ENCODE peak calls at places on chromosome 10, in nine cellular contexts. M is transverse colon, E is cardiac fibroblast, O is endodermal cell, H is cardiac muscle cell, D is A549, A is mammary epithelial cell, I is left ventricle myocardium inferior, U is WERI-Rb-1. Y is an unnamed sample.
A peak's percentile ranks its signal among the peaks of the same experiment; 100 is the strongest.

GRCh38 chr10:73439055-73439454 is 5.7 kb upstream of the MSS51 start:
- DNase-seq in M (no peak), E (peak; percentile 59), O (no peak), H (no peak), D (no peak), A (peak; percentile 2), I (no peak), U (no peak), Y (no peak)

GRCh38 chr10:83922246-83922860 is 217.0 kb upstream of the GHITM start:
- DNase-seq in M (no peak), E (no peak), O (no peak), H (no peak), D (no peak), A (no peak), I (no peak), U (no peak), Y (no peak)

GRCh38 chr10:117568226-117568625 is 25.7 kb downstream of the EMX2 start:
- DNase-seq in M (no peak), E (no peak), O (no peak), H (no peak), D (no peak), A (no peak), I (no peak), U (no peak), Y (no peak)

GRCh38 chr10:129993621-129994020 is 29.5 kb upstream of the EBF3 start:
- DNase-seq in M (no peak), E (peak; percentile 11), O (no peak), H (no peak), D (no peak), A (peak; percentile 19), I (no peak), U (no peak), Y (no peak)

GRCh38 chr10:74925716-74926115 is 99.3 kb downstream of the KAT6B start:
- DNase-seq in M (no peak), E (no peak), O (no peak), H (no peak), D (no peak), A (no peak), I (no peak), U (no peak), Y (no peak)

GRCh38 chr10:48811461-48811860 is 126.8 kb downstream of the WDFY4 start:
- DNase-seq in M (no peak), E (peak; percentile 5), O (no peak), H (no peak), D (no peak), A (peak; percentile 49), I (no peak), U (no peak), Y (no peak)

GRCh38 chr10:4316166-4316810 is 509.7 kb upstream of the AKR1E2 start:
- DNase-seq in M (no peak), E (peak; percentile 89), O (no peak), H (no peak), D (no peak), A (peak; percentile 92), I (peak; percentile 34), U (peak; percentile 9), Y (peak; percentile 89)

GRCh38 chr10:86068532-86069337 is 297.9 kb downstream of the GRID1 start:
- DNase-seq in M (no peak), E (no peak), O (peak; percentile 45), H (no peak), D (no peak), A (no peak), I (no peak), U (no peak), Y (no peak)

GRCh38 chr10:8975535-8975934 is 921.0 kb downstream of the GATA3 start:
- DNase-seq in M (no peak), E (no peak), O (peak; percentile 49), H (no peak), D (no peak), A (peak; percentile 66), I (no peak), U (no peak), Y (no peak)

GRCh38 chr10:76583711-76584161 is 1053.9 kb downstream of the KCNMA1 start:
- DNase-seq in M (no peak), E (peak; percentile 96), O (no peak), H (peak; percentile 50), D (peak; percentile 38), A (peak; percentile 82), I (no peak), U (no peak), Y (peak; percentile 84)

GRCh38 chr10:119248681-119249080 is 41.3 kb downstream of the GRK5 start:
- DNase-seq in M (no peak), E (no peak), O (no peak), H (no peak), D (no peak), A (no peak), I (no peak), U (no peak), Y (no peak)

GRCh38 chr10:43076876-43077420 is at the start of gene RET:
- DNase-seq in M (peak; percentile 43), E (peak; percentile 9), O (peak; percentile 90), H (peak; percentile 44), D (peak; percentile 65), A (peak; percentile 40), I (peak; percentile 60), U (peak; percentile 22), Y (no peak)

GRCh38 chr10:372566-372965 is 237.3 kb downstream of the ZMYND11 start:
- DNase-seq in M (no peak), E (no peak), O (no peak), H (no peak), D (peak; percentile 6), A (no peak), I (no peak), U (no peak), Y (no peak)

GRCh38 chr10:103069453-103070331 is 123.4 kb downstream of the NT5C2 start:
- DNase-seq in M (peak; percentile 75), E (peak; percentile 66), O (peak; percentile 89), H (peak; percentile 78), D (peak; percentile 25), A (peak; percentile 48), I (peak; percentile 36), U (peak; percentile 64), Y (peak; percentile 61)

GRCh38 chr10:54905793-54906192 is 104.8 kb upstream of the PCDH15 start:
- DNase-seq in M (no peak), E (no peak), O (no peak), H (no peak), D (no peak), A (no peak), I (no peak), U (no peak), Y (peak; percentile 0)

GRCh38 chr10:96339383-96339782 is 19.4 kb downstream of the OPALIN start:
- DNase-seq in M (no peak), E (no peak), O (no peak), H (no peak), D (no peak), A (no peak), I (no peak), U (no peak), Y (no peak)

GRCh38 chr10:98323221-98324164 is 55.5 kb upstream of the LOXL4 start:
- DNase-seq in M (peak; percentile 29), E (peak; percentile 93), O (no peak), H (peak; percentile 34), D (no peak), A (peak; percentile 69), I (peak; percentile 74), U (no peak), Y (peak; percentile 88)

GRCh38 chr10:46253076-46254006 is 33.5 kb upstream of the ANTXRL start:
- DNase-seq in M (no peak), E (no peak), O (no peak), H (no peak), D (no peak), A (no peak), I (no peak), U (no peak), Y (no peak)

GRCh38 chr10:21808525-21808924 is 195.0 kb downstream of the DNAJC1 start:
- DNase-seq in M (no peak), E (no peak), O (no peak), H (no peak), D (no peak), A (no peak), I (no peak), U (no peak), Y (no peak)
- H3K4me3 ChIP-seq in M (no peak overlapping the region), E (no peak overlapping the region), O (no peak overlapping the region), H (no peak overlapping the region), D (no peak overlapping the region), A (no peak overlapping the region), I (no peak overlapping the region), U (no peak overlapping the region), Y (no peak overlapping the region)

GRCh38 chr10:71257292-71257997 is 45.1 kb downstream of the UNC5B start:
- DNase-seq in M (peak; percentile 59), E (no peak), O (no peak), H (no peak), D (no peak), A (no peak), I (no peak), U (no peak), Y (no peak)

GRCh38 chr10:71254834-71255539 is 42.6 kb downstream of the UNC5B start:
- DNase-seq in M (no peak), E (no peak), O (no peak), H (no peak), D (no peak), A (no peak), I (no peak), U (no peak), Y (no peak)

GRCh38 chr10:71256661-71257030 is 44.3 kb downstream of the UNC5B start:
- DNase-seq in M (no peak), E (no peak), O (no peak), H (no peak), D (no peak), A (no peak), I (no peak), U (no peak), Y (no peak)

GRCh38 chr10:71255540-71255816 is 43.1 kb downstream of the UNC5B start:
- DNase-seq in M (no peak), E (no peak), O (no peak), H (no peak), D (no peak), A (no peak), I (no peak), U (no peak), Y (no peak)

GRCh38 chr10:71255817-71256660 is 43.7 kb downstream of the UNC5B start:
- DNase-seq in M (peak; percentile 92), E (peak; percentile 89), O (no peak), H (no peak), D (no peak), A (peak; percentile 64), I (peak; percentile 70), U (no peak), Y (peak; percentile 93)
- H3K4me3 ChIP-seq in M (no peak overlapping the region), E (no peak overlapping the region), O (no peak overlapping the region), H (no peak overlapping the region), D (no peak overlapping the region), A (no peak overlapping the region), I (no peak overlapping the region), U (no peak overlapping the region), Y (no peak overlapping the region)

GRCh38 chr10:78900715-78901430 is 167.9 kb upstream of the ZMIZ1 start:
- DNase-seq in M (no peak), E (no peak), O (no peak), H (no peak), D (no peak), A (no peak), I (no peak), U (no peak), Y (no peak)
- H3K4me3 ChIP-seq in M (no peak overlapping the region), E (no peak overlapping the region), O (no peak overlapping the region), H (no peak overlapping the region), D (no peak overlapping the region), A (no peak overlapping the region), I (no peak overlapping the region), U (no peak overlapping the region), Y (no peak overlapping the region)

DNA sequence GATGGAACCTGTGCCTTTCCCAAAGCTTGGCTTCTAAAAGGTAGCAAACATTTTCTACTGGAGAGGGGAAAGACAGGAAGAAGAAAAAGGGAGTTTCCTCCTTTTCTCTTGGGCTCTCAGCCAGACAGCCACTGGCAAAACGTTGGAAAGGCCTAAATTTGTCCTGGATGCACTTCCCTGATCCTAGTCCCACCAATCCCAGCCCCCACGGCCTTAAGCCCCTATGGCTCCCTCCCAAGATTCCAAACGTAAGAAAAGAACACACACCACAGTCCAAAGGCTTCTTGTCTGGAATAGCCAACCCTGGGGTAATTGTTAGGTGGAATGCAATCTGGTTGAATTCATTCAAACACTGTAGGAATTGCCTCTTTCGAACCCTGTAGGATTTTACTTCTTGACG is 959 bp upstream of the TLX1 start:
- DNase-seq in M (no peak), E (no peak), O (no peak), H (no peak), D (no peak), A (no peak), I (no peak), U (no peak), Y (no peak)
- H3K4me3 ChIP-seq in M (no peak overlapping the region), E (no peak overlapping the region), O (no peak overlapping the region), H (no peak overlapping the region), D (no peak overlapping the region), A (no peak overlapping the region), I (no peak overlapping the region), U (no peak overlapping the region), Y (no peak overlapping the region)